ENCODE peak calls at places on chromosomes 3 and 15, in five cellular contexts. G, R, L, T and D are unnamed samples.

GRCh38 chr15:62362608-62363007 is 197.5 kb upstream of the C2CD4B start:
- DNase-seq in G (no peak), R (no peak), L (peak), T (no peak), D (no peak)

GRCh38 chr3:124923833-124924232 is 10.7 kb downstream of the MUC13 start:
- DNase-seq in G (no peak), R (no peak), L (peak), T (no peak), D (no peak)

GRCh38 chr3:140911822-140912221 is 29.8 kb upstream of the SLC25A36 start:
- DNase-seq in G (no peak), R (no peak), L (no peak), T (no peak), D (no peak)

GRCh38 chr3:101531473-101532086 is 18.6 kb upstream of the SENP7 start:
- DNase-seq in G (no peak), R (no peak), L (no peak), T (no peak), D (no peak)

GRCh38 chr3:88092270-88092669 is 33.2 kb downstream of the ZNF654 start:
- DNase-seq in G (no peak), R (no peak), L (no peak), T (no peak), D (no peak)

GRCh38 chr3:107429330-107430181 is 52.3 kb downstream of the CCDC54 start:
- DNase-seq in G (peak), R (peak), L (peak), T (peak), D (peak)

GRCh38 chr15:88834211-88834812 is 31.1 kb downstream of the ACAN start:
- DNase-seq in G (peak), R (peak), L (peak), T (no peak), D (peak)

GRCh38 chr3:191197761-191198160 is 1.3 kb upstream of the OSTN start:
- DNase-seq in G (no peak), R (no peak), L (no peak), T (no peak), D (no peak)

GRCh38 chr15:88800026-88800425 is 3.2 kb upstream of the ACAN start:
- DNase-seq in G (no peak), R (no peak), L (peak), T (no peak), D (no peak)

GRCh38 chr3:65851827-65852226 is 186.9 kb downstream of the MAGI1 start:
- DNase-seq in G (no peak), R (no peak), L (peak), T (no peak), D (no peak)

GRCh38 chr3:10223676-10224639 is 24.3 kb upstream of the TATDN2 start:
- DNase-seq in G (peak), R (no peak), L (peak), T (peak), D (peak)

GRCh38 chr3:112089956-112090898 is 4.0 kb downstream of the C3orf52 start:
- DNase-seq in G (no peak), R (peak), L (no peak), T (no peak), D (no peak)

GRCh38 chr3:150327678-150328667 is 80.1 kb upstream of the TSC22D2 start:
- DNase-seq in G (no peak), R (no peak), L (no peak), T (no peak), D (no peak)

GRCh38 chr15:64566629-64567427 is 106.5 kb downstream of the ZNF609 start:
- DNase-seq in G (no peak), R (no peak), L (peak), T (no peak), D (no peak)

GRCh38 chr3:152656207-152657001 is 178.5 kb upstream of the P2RY1 start:
- DNase-seq in G (no peak), R (no peak), L (no peak), T (no peak), D (no peak)

GRCh38 chr3:106428565-106428994 is 559.8 kb upstream of the CBLB start:
- DNase-seq in G (peak), R (no peak), L (peak), T (no peak), D (no peak)